ENCODE peak calls at places on chromosomes 12 and 14, in six cellular contexts. X is uterus; U is psoas muscle; I is A549; D is GM23338; A is CD8-positive, alpha-beta T cell. F is an unnamed sample. For H3K4me1, the result is how much of the 10 kb centered on the place peaks cover.

GRCh38 chr12:120361506-120362208 is 7.3 kb downstream of the MSI1 start:
- DNase-seq in X (peak), U (peak), I (no peak), D (peak), A (no peak), F (no peak)

GRCh38 chr12:53068811-53069585 is 10.2 kb downstream of the SPRYD3 start:
- DNase-seq in X (no peak), U (peak), I (no peak), D (no peak), A (no peak), F (no peak)

GRCh38 chr14:82604819-82605218 is 1071.2 kb upstream of the SEL1L start:
- DNase-seq in X (no peak), U (no peak), I (no peak), D (no peak), A (no peak), F (no peak)

GRCh38 chr12:107329569-107330324 is 236.4 kb upstream of the CRY1 start:
- DNase-seq in X (no peak), U (no peak), I (no peak), D (no peak), A (no peak), F (no peak)

GRCh38 chr12:4270670-4271432 is 2.7 kb upstream of the CCND2 start:
- DNase-seq in X (peak), U (peak), I (no peak), D (peak), A (peak), F (peak)

GRCh38 chr14:64174922-64175782 is 119.0 kb downstream of the ESR2 start:
- DNase-seq in X (no peak), U (no peak), I (no peak), D (no peak), A (no peak), F (no peak)

GRCh38 chr14:59754256-59754655 is 116.3 kb downstream of the RTN1 start:
- DNase-seq in X (no peak), U (no peak), I (no peak), D (no peak), A (no peak), F (no peak)

GRCh38 chr14:86420131-86420530 is 890.2 kb downstream of the FLRT2 start:
- DNase-seq in X (no peak), U (no peak), I (no peak), D (no peak), A (no peak), F (no peak)

GRCh38 chr12:12441891-12442461 is 85.1 kb downstream of the BORCS5 start:
- DNase-seq in X (no peak), U (no peak), I (no peak), D (no peak), A (peak), F (no peak)

GRCh38 chr14:100213587-100213955 is 25.4 kb upstream of the YY1 start:
- DNase-seq in X (no peak), U (no peak), I (no peak), D (no peak), A (no peak), F (no peak)

GRCh38 chr12:121288158-121288848 is 8.2 kb downstream of the CAMKK2 start:
- DNase-seq in X (no peak), U (no peak), I (no peak), D (no peak), A (no peak), F (peak)

GRCh38 chr12:47905313-47905730 is 528 bp upstream of the VDR start:
- DNase-seq in X (peak), U (peak), I (no peak), D (peak), A (no peak), F (peak)

GRCh38 chr12:19018302-19018980 is 111.1 kb upstream of the PLEKHA5 start:
- DNase-seq in X (no peak), U (no peak), I (peak), D (no peak), A (no peak), F (no peak)

GRCh38 chr14:98916036-98916435 is 356.0 kb downstream of the BCL11B start:
- DNase-seq in X (no peak), U (no peak), I (no peak), D (no peak), A (no peak), F (no peak)

GRCh38 chr12:53955036-53955775 is 503 bp downstream of the HOXC12 start:
- DNase-seq in X (peak), U (peak), I (no peak), D (peak), A (no peak), F (no peak)

GRCh38 chr12:80293759-80294158 is 150.3 kb upstream of the PTPRQ start:
- DNase-seq in X (no peak), U (no peak), I (no peak), D (no peak), A (no peak), F (no peak)

GRCh38 chr14:60647081-60647836 is 2.0 kb downstream of the SIX1 start:
- DNase-seq in X (no peak), U (peak), I (peak), D (peak), A (no peak), F (peak)

GRCh38 chr12:112004041-112004440 is 8.9 kb downstream of the TMEM116 start:
- DNase-seq in X (no peak), U (no peak), I (no peak), D (no peak), A (no peak), F (no peak)

GRCh38 chr12:2387051-2387834 is 334.5 kb downstream of the CACNA1C start:
- DNase-seq in X (no peak), U (no peak), I (no peak), D (no peak), A (no peak), F (no peak)

GRCh38 chr12:120080043-120080400 is 36.5 kb downstream of the RAB35 start:
- DNase-seq in X (no peak), U (peak), I (no peak), D (no peak), A (no peak), F (no peak)

GRCh38 chr12:79993106-79993862 is 58.4 kb upstream of the PPP1R12A start:
- DNase-seq in X (no peak), U (peak), I (no peak), D (no peak), A (no peak), F (no peak)

GRCh38 chr14:56386024-56386423 is 193.6 kb upstream of the TMEM260 start:
- DNase-seq in X (no peak), U (no peak), I (no peak), D (no peak), A (no peak), F (no peak)

GRCh38 chr14:56394826-56395543 is 184.6 kb upstream of the TMEM260 start:
- DNase-seq in X (no peak), U (no peak), I (no peak), D (peak), A (no peak), F (no peak)

GRCh38 chr14:56390859-56391258 is 188.7 kb upstream of the TMEM260 start:
- DNase-seq in X (no peak), U (no peak), I (peak), D (peak), A (no peak), F (no peak)
- TF ChIP-seq CTCF in X (no peak), U (no peak), I (no peak), D (peak), A (no peak), F (peak)

GRCh38 chr12:11133162-11133561 is 1.3 kb downstream of the TAS2R30 start:
- DNase-seq in X (no peak), U (no peak), I (no peak), D (no peak), A (no peak), F (no peak)
- H3K4me1 ChIP-seq in X (under half), U (under half), I (under half), D (under half), A (under half), F (under half)

DNA sequence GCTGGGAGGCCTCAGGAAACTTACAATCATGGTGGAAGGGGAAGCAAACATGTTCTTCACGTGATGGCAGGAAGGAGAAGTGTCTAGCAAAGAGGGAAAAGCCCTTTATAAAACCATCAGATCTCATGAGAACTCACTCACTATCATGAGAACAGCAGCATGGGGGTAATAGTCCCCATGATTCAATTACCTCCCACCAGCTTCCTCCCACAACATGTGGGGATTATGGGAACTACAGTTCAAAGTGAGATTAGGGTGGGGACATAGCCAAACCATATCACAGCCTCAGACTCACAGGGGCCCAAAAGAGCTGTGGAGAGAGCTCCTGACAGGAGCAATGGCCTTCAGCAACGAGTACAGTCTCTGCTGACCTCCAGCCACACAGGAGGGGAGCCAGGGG is 151.4 kb downstream of the GXYLT1 start:
- DNase-seq in X (no peak), U (no peak), I (no peak), D (no peak), A (no peak), F (no peak)
- TF ChIP-seq CTCF in X (no peak), U (no peak), I (no peak), D (no peak), A (no peak), F (no peak)

GRCh38 chr12:123238961-123239360 is 5.7 kb downstream of the MTRFR start:
- DNase-seq in X (no peak), U (no peak), I (no peak), D (no peak), A (no peak), F (no peak)
- H3K4me1 ChIP-seq in X (under half), U (under half), I (under half), D (under half), A (half or more), F (under half)

GRCh38 chr12:402127-402456 is 648 bp downstream of the CCDC77 start:
- DNase-seq in X (no peak), U (no peak), I (peak), D (peak), A (no peak), F (no peak)
- TF ChIP-seq CTCF in X (peak), U (no peak), I (peak), D (peak), A (no peak), F (no peak)

GRCh38 chr14:51401756-51402155 is 161.7 kb downstream of the TMX1 start:
- DNase-seq in X (peak), U (peak), I (no peak), D (no peak), A (no peak), F (no peak)

GRCh38 chr14:51396222-51396815 is 156.3 kb downstream of the TMX1 start:
- DNase-seq in X (peak), U (peak), I (peak), D (no peak), A (no peak), F (no peak)

GRCh38 chr14:51400142-51400541 is 160.1 kb downstream of the TMX1 start:
- DNase-seq in X (no peak), U (no peak), I (no peak), D (no peak), A (no peak), F (no peak)

GRCh38 chr14:51401272-51401671 is 161.2 kb downstream of the TMX1 start:
- DNase-seq in X (no peak), U (no peak), I (peak), D (no peak), A (no peak), F (no peak)

GRCh38 chr14:51398898-51399297 is 158.9 kb downstream of the TMX1 start:
- DNase-seq in X (no peak), U (no peak), I (peak), D (no peak), A (no peak), F (no peak)
- H3K4me1 ChIP-seq in X (under half), U (under half), I (half or more), D (under half), A (under half), F (under half)

GRCh38 chr14:70257526-70257925 is 68.8 kb upstream of the SLC8A3 start:
- DNase-seq in X (no peak), U (no peak), I (peak), D (peak), A (no peak), F (no peak)
- TF ChIP-seq CTCF in X (no peak), U (peak), I (peak), D (peak), A (no peak), F (no peak)

GRCh38 chr14:105041841-105042765 is 21.2 kb upstream of the CDCA4 start:
- DNase-seq in X (no peak), U (peak), I (peak), D (no peak), A (no peak), F (peak)
- H3K4me1 ChIP-seq in X (under half), U (under half), I (under half), D (under half), A (under half), F (under half)

DNA sequence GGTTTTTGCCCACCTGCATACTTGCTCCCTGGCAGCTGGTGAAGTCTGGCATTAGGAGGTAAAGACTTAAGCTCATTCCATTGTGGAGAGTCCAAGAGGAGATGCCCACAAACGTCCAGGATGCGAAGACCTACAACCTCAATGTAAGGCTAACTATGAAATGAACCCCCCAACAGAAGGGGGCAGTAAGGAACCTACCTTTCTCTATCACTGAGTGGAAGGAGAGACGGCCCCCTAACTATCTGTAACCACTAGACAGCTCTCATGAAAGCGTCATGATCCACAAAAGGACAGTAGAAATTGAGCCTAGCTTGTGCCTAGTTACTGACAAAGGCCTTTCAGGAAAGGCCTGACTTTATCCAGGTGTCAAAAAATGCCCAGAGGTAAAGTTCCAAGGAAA is 55.3 kb downstream of the ZFYVE21 start:
- DNase-seq in X (no peak), U (no peak), I (no peak), D (peak), A (no peak), F (no peak)
- TF ChIP-seq CTCF in X (no peak), U (no peak), I (no peak), D (peak), A (no peak), F (no peak)